ENCODE peak calls at places on chromosomes 6 and 20, in six cellular contexts. O is Right ventricle myocardium superior; B is CD8-positive, alpha-beta T cell; Y is mucosa of gallbladder; U is KG1; N is osteocyte. M is an unnamed sample.

GRCh38 chr6:26327450-26328264 is 37.3 kb upstream of the BTN3A2 start:
- DNase-seq in O (no peak), Y (no peak), B (peak; percentile 53), N (no peak), U (peak; percentile 85), M (peak; percentile 77)

GRCh38 chr20:24160563-24161355 is 172.2 kb upstream of the GGTLC1 start:
- DNase-seq in O (peak; percentile 57), Y (peak; percentile 57), N (no peak), B (no peak), U (peak; percentile 4), M (no peak)

GRCh38 chr6:131460603-131460995 is 112.4 kb upstream of the ARG1 start:
- DNase-seq in O (no peak), N (no peak), B (no peak), U (no peak), Y (no peak), M (no peak)

GRCh38 chr20:56194042-56194441 is 54.5 kb upstream of the MC3R start:
- DNase-seq in U (no peak), Y (no peak), B (no peak), N (no peak), O (no peak), M (no peak)

GRCh38 chr20:56752274-56752673 is 123.2 kb downstream of the TFAP2C start:
- DNase-seq in U (no peak), N (no peak), O (no peak), B (no peak), Y (no peak), M (no peak)

GRCh38 chr20:37354210-37355195 is 8.6 kb downstream of the SRC start:
- DNase-seq in Y (peak; percentile 80), B (no peak), N (no peak), U (no peak), O (no peak), M (no peak)

GRCh38 chr6:14817068-14817467 is 428.8 kb upstream of the JARID2 start:
- DNase-seq in B (no peak), N (no peak), Y (no peak), O (no peak), U (no peak), M (no peak)

GRCh38 chr6:81636930-81637568 is 115.4 kb downstream of the TENT5A start:
- DNase-seq in N (no peak), U (no peak), O (no peak), Y (no peak), B (no peak), M (no peak)

GRCh38 chr6:2403546-2403945 is 158.1 kb upstream of the GMDS start:
- DNase-seq in U (no peak), N (no peak), O (no peak), B (no peak), Y (no peak), M (no peak)

GRCh38 chr6:94130458-94130857 is 711.1 kb upstream of the EPHA7 start:
- DNase-seq in O (no peak), N (no peak), B (no peak), Y (no peak), U (no peak), M (no peak)

GRCh38 chr20:37406010-37406998 is 60.4 kb downstream of the SRC start:
- DNase-seq in U (peak; percentile 9), B (no peak), Y (no peak), O (peak; percentile 63), N (no peak), M (no peak)

GRCh38 chr6:26412225-26412624 is 10.2 kb downstream of the BTN3A1 start:
- DNase-seq in N (no peak), Y (no peak), U (no peak), O (no peak), B (no peak), M (no peak)

GRCh38 chr20:32506721-32507120 is 78.4 kb downstream of the NOL4L start:
- DNase-seq in U (no peak), N (no peak), Y (no peak), O (no peak), B (no peak), M (no peak)

GRCh38 chr20:34004227-34004626 is 10.5 kb downstream of the RALY start:
- DNase-seq in B (no peak), N (no peak), U (no peak), O (no peak), Y (no peak), M (no peak)

GRCh38 chr6:118768441-118768840 is 117.0 kb upstream of the CEP85L start:
- DNase-seq in U (no peak), B (no peak), O (no peak), N (no peak), Y (no peak), M (no peak)

GRCh38 chr20:4160761-4161305 is 145.5 kb upstream of the RNF24 start:
- DNase-seq in B (no peak), O (peak; percentile 72), U (no peak), N (no peak), Y (peak; percentile 46), M (peak; percentile 79)

GRCh38 chr6:22290045-22290444 is 6.8 kb downstream of the PRL start:
- DNase-seq in Y (no peak), B (no peak), N (no peak), U (no peak), O (no peak), M (no peak)

GRCh38 chr20:24722586-24722985 is 226.5 kb upstream of the CST7 start:
- DNase-seq in U (no peak), B (no peak), O (no peak), Y (no peak), N (peak; percentile 17), M (no peak)

GRCh38 chr6:7544597-7544996 is 3.1 kb downstream of the DSP start:
- DNase-seq in B (no peak), N (no peak), O (no peak), U (no peak), Y (no peak), M (no peak)

GRCh38 chr6:104638841-104639290 is 220.9 kb downstream of the HACE1 start:
- DNase-seq in O (peak; percentile 49), N (no peak), U (peak; percentile 36), Y (no peak), B (no peak), M (no peak)

GRCh38 chr6:35620706-35621105 is 68.0 kb downstream of the FKBP5 start:
- DNase-seq in U (no peak), B (no peak), O (no peak), N (no peak), Y (no peak), M (no peak)

GRCh38 chr6:48240287-48240686 is 129.3 kb upstream of the PTCHD4 start:
- DNase-seq in O (no peak), Y (no peak), U (no peak), N (no peak), B (no peak), M (no peak)

GRCh38 chr20:697826-698225 is 22.2 kb upstream of the SCRT2 start:
- DNase-seq in B (no peak), O (no peak), N (no peak), U (no peak), Y (no peak), M (no peak)

GRCh38 chr6:52221302-52221701 is 23.0 kb downstream of the IL17F start:
- DNase-seq in N (no peak), B (no peak), Y (no peak), U (peak; percentile 69), O (no peak), M (no peak)

GRCh38 chr20:47231382-47232042 is 125.0 kb downstream of the ZMYND8 start:
- DNase-seq in Y (no peak), O (no peak), U (no peak), B (no peak), N (no peak), M (no peak)

GRCh38 chr6:79868098-79868722 is 79.1 kb downstream of the ELOVL4 start:
- DNase-seq in N (no peak), B (peak; percentile 19), O (no peak), U (peak; percentile 42), Y (peak; percentile 60), M (no peak)

GRCh38 chr6:47651505-47651944 is 46.9 kb upstream of the ADGRF4 start:
- DNase-seq in Y (no peak), O (no peak), U (no peak), N (no peak), B (no peak), M (no peak)

GRCh38 chr6:158110986-158111385 is 57.1 kb downstream of the SERAC1 start:
- DNase-seq in N (no peak), U (no peak), O (no peak), Y (no peak), B (no peak), M (no peak)

GRCh38 chr6:16129623-16130243 is 847 bp downstream of the MYLIP start:
- DNase-seq in Y (peak; percentile 35), U (no peak), N (no peak), B (peak; percentile 47), O (peak; percentile 55), M (no peak)

GRCh38 chr6:169969372-169970099 is 218.1 kb downstream of the ERMARD start:
- DNase-seq in N (peak; percentile 74), U (no peak), O (no peak), B (no peak), Y (no peak), M (peak; percentile 54)

GRCh38 chr6:80214436-80215022 is 108.1 kb downstream of the BCKDHB start:
- DNase-seq in U (no peak), Y (no peak), B (no peak), N (no peak), O (no peak), M (no peak)

GRCh38 chr6:64010010-64010409 is 374.4 kb downstream of the PHF3 start:
- DNase-seq in O (peak; percentile 45), U (no peak), B (no peak), Y (no peak), N (peak; percentile 77), M (no peak)

GRCh38 chr20:52993091-52993490 is 20.9 kb downstream of the TSHZ2 start:
- DNase-seq in U (no peak), N (no peak), B (no peak), Y (no peak), O (no peak), M (no peak)

GRCh38 chr20:14441201-14441600 is 103.8 kb upstream of the FLRT3 start:
- DNase-seq in Y (no peak), B (no peak), U (peak; percentile 18), N (no peak), O (no peak), M (no peak)

GRCh38 chr20:62114894-62115293 is 7.4 kb upstream of the LSM14B start:
- DNase-seq in N (no peak), O (no peak), U (no peak), B (no peak), Y (no peak), M (no peak)

GRCh38 chr6:88670369-88670768 is 293.0 kb downstream of the RNGTT start:
- DNase-seq in Y (no peak), N (no peak), U (no peak), B (no peak), O (no peak), M (no peak)

M was measured in type B pancreatic cell.